ENCODE peak calls at places on chromosomes 12 and 14, in five cellular contexts. C is neuronal stem cell, X is IMR-90, E is mesendoderm, Z is H9. O is an unnamed sample.

GRCh38 chr12:27907766-27908165 is 64.8 kb downstream of the PTHLH start:
- DNase-seq in C (no peak), X (peak; percentile 49), E (no peak), Z (no peak), O (peak; percentile 84)

GRCh38 chr14:64556526-64556925 is 6.8 kb downstream of the PPP1R36 start:
- DNase-seq in C (no peak), X (peak; percentile 92), E (peak; percentile 80), Z (peak; percentile 30), O (peak; percentile 78)

GRCh38 chr14:100067971-100068959 is 3.0 kb downstream of the EVL start:
- DNase-seq in C (no peak), X (peak; percentile 50), E (peak; percentile 62), Z (no peak), O (peak; percentile 93)

GRCh38 chr14:62084020-62084419 is 321.8 kb downstream of the SNAPC1 start:
- DNase-seq in C (no peak), X (no peak), E (no peak), Z (no peak), O (no peak)

GRCh38 chr14:23405516-23406025 is 2.5 kb downstream of the MYH6 start:
- DNase-seq in C (no peak), X (no peak), E (no peak), Z (no peak), O (no peak)

GRCh38 chr14:99511421-99512109 is 30.4 kb downstream of the CCNK start:
- DNase-seq in C (no peak), X (peak; percentile 67), E (no peak), Z (no peak), O (no peak)

GRCh38 chr12:47636908-47637780 is 68.7 kb downstream of the RPAP3 start:
- DNase-seq in C (no peak), X (no peak), E (peak; percentile 96), Z (peak; percentile 96), O (peak; percentile 68)

GRCh38 chr12:89319111-89319510 is 33.2 kb downstream of the DUSP6 start:
- DNase-seq in C (no peak), X (no peak), E (no peak), Z (no peak), O (no peak)

GRCh38 chr12:89880695-89881350 is 172.2 kb upstream of the ATP2B1 start:
- DNase-seq in C (no peak), X (no peak), E (no peak), Z (no peak), O (no peak)

GRCh38 chr14:35963209-35963608 is 137.1 kb downstream of the BRMS1L start:
- DNase-seq in C (no peak), X (no peak), E (peak; percentile 66), Z (no peak), O (no peak)

GRCh38 chr12:98799411-98799810 is 154.3 kb downstream of the APAF1 start:
- DNase-seq in C (no peak), X (no peak), E (peak; percentile 44), Z (peak; percentile 52), O (no peak)

GRCh38 chr14:26896447-26896846 is 298.6 kb upstream of the NOVA1 start:
- DNase-seq in C (no peak), X (peak; percentile 3), E (no peak), Z (no peak), O (no peak)

GRCh38 chr14:69953266-69953905 is 74.2 kb downstream of the SMOC1 start:
- DNase-seq in C (no peak), X (no peak), E (no peak), Z (no peak), O (no peak)

GRCh38 chr12:38156497-38157245 is 159.9 kb upstream of the ALG10B start:
- DNase-seq in C (no peak), X (no peak), E (no peak), Z (peak; percentile 21), O (no peak)

GRCh38 chr14:99562848-99563748 is 40.9 kb downstream of the CCDC85C start:
- DNase-seq in C (peak; percentile 82), X (peak; percentile 65), E (peak; percentile 91), Z (peak; percentile 96), O (peak; percentile 94)

GRCh38 chr12:68451261-68452091 is 119.3 kb upstream of the MDM1 start:
- DNase-seq in C (no peak), X (peak; percentile 89), E (peak; percentile 80), Z (no peak), O (peak; percentile 77)

GRCh38 chr14:41167040-41167439 is 439.6 kb upstream of the LRFN5 start:
- DNase-seq in C (no peak), X (no peak), E (peak; percentile 40), Z (peak; percentile 35), O (no peak)

GRCh38 chr12:125187148-125187733 is 122.0 kb downstream of the AACS start:
- DNase-seq in C (no peak), X (no peak), E (no peak), Z (no peak), O (no peak)

DNA sequence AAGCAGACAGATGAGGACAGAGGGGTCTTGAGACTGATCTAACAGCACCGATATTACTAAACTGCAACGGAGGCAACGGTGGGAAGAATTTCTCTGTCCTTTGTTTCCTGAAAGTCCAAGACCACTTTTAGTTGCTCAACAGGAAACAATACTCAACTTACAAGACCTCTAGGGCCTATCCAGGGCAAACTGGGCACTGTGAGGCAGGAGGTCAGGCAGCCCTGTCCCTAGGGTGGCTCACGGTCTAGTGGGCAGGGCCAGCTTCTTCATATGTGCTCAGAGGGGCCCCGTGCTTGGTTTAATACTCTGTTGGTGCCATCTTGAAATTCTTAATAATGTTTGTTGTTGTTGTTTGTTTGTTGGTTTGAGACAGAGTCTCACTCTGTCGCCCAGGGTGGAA is 14.2 kb downstream of the SSH1 start:
- DNase-seq in C (no peak), X (no peak), E (no peak), Z (no peak), O (no peak)
- H3K4me1 ChIP-seq in C (peaks cover 23% of the 10 kb centered on the region), X (peaks cover 25% of the 10 kb centered on the region), E (peaks cover under 1% of the 10 kb centered on the region), Z (peaks cover 4% of the 10 kb centered on the region), O (peaks cover 53% of the 10 kb centered on the region)

GRCh38 chr12:96033549-96034389 is 1.6 kb downstream of the LTA4H start:
- DNase-seq in C (no peak), X (no peak), E (no peak), Z (no peak), O (no peak)
- H3K9ac ChIP-seq in C (no peak overlapping the region), X (peak overlapping the region; percentile 13), E (no peak overlapping the region), Z (peak overlapping the region; percentile 4), O (no peak overlapping the region)

GRCh38 chr12:124173692-124174091 is 121.2 kb upstream of the RFLNA start:
- DNase-seq in C (no peak), X (no peak), E (no peak), Z (no peak), O (no peak)
- H3K23ac ChIP-seq in C (no peak overlapping the region), X (no peak overlapping the region), E (no peak overlapping the region), Z (no peak overlapping the region), O (no peak overlapping the region)

DNA sequence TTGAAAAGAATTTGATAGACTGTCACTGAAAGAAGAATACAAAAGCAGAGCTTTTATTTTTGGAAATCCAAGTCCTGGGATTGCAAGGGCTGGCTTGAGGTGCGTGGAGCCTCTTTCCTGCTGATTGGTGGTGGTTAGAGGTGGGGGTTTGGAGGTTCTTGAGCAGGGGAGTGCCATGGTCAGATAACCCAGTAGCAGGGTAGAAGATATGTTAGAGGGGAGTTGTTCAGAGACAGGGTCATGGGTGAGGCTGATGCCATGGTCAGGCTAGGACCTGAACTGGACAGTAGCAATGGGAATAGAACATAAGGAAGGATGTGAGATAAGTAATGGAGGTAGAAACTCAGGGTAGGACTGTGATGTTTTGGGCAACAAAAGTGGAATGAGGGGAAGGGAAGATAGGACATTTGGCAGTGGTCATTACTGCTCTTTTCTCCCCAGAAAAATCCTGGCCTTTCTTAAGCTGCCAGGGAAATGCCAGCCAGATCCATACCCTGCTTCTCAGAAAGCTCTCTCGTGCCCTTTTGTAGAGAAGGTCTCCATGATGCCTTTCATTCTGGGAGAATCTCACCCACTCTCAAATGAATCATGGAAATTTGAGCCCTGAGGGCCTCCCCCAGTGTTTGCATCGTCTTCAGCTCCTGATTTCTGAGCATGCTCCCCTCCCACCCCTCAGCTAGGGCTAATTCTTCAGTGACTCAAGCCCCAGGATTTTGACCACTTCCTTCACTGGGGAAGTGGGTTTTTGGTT is 9.5 kb downstream of the EMP1 start:
- DNase-seq in C (no peak), X (peak; percentile 99), E (peak; percentile 83), Z (no peak), O (no peak)
- H3K4me1 ChIP-seq in C (peaks cover 39% of the 10 kb centered on the region), X (peaks cover 46% of the 10 kb centered on the region), E (peaks cover 10% of the 10 kb centered on the region), Z (peaks cover 24% of the 10 kb centered on the region), O (peaks cover 32% of the 10 kb centered on the region)

GRCh38 chr12:112977641-112978040 is 678 bp upstream of the OAS2 start:
- DNase-seq in C (no peak), X (no peak), E (no peak), Z (no peak), O (no peak)
- H3K9ac ChIP-seq in C (no peak overlapping the region), X (no peak overlapping the region), E (no peak overlapping the region), Z (no peak overlapping the region), O (no peak overlapping the region)

DNA sequence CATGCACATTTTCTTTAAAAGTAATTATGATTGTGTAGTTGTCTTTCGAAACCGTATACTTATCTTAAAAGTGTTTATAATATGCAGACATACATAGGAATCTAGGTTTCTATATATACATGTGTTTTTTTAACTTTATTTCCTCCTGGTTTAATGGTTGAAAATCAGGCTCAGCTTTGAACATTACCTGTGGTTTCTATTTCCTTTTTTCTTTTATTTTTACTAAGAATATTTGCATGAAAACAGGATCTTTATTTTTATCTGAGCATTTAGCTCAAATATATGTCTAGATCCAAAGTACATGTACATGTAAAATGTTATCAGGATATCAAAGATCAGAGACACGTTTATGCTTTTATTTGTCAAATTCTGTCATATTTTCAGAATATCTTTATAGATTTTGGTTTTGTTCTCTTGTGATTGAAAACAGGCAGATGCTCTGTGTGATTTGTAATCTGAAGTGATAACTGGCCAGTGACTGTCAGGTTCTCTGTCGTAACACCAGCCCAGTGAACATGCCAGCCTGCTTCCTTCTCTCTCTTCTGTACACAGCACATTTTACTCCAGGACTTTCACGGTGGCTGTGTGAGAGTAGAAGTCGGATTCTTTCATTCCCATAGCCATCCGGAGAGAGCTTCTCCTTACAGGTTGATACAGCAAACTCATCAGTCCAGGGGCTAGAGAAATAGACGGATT is 13.7 kb downstream of the TCTN1 start:
- DNase-seq in C (no peak), X (no peak), E (no peak), Z (no peak), O (no peak)
- H3K23ac ChIP-seq in C (no peak overlapping the region), X (no peak overlapping the region), E (no peak overlapping the region), Z (no peak overlapping the region), O (no peak overlapping the region)

GRCh38 chr12:15629108-15629507 is 160.1 kb downstream of the EPS8 start:
- DNase-seq in C (peak; percentile 66), X (peak; percentile 98), E (peak; percentile 86), Z (no peak), O (peak; percentile 46)
- H3K4me1 ChIP-seq in C (peaks cover 45% of the 10 kb centered on the region), X (peaks cover 15% of the 10 kb centered on the region), E (peaks cover 7% of the 10 kb centered on the region), Z (no peaks in the 10 kb centered on the region), O (peaks cover 4% of the 10 kb centered on the region)